ENCODE peak calls at places on chromosomes 5 and 9, in nine cellular contexts. E is body of pancreas, I is H9, O is colonic mucosa, M is GM23338, A is lower lobe of right lung, H is suprapubic skin, P is uterus, J is fibroblast of lung. F is an unnamed sample. For H3K4me1 and H3K27me3, the result is how much of the 10 kb centered on the place peaks cover.

GRCh38 chr9:114288233-114289051 is 34.5 kb upstream of the ORM1 start:
- DNase-seq in I (peak), P (peak), H (peak), E (peak), O (no peak), A (peak), J (peak), M (peak), F (peak)

GRCh38 chr5:4295663-4296339 is 700.2 kb downstream of the IRX1 start:
- DNase-seq in P (no peak), H (no peak), J (peak), E (no peak), M (peak), O (no peak), I (peak), A (no peak), F (peak)

GRCh38 chr5:140833993-140834392 is at the start of gene PCDHA7:
- DNase-seq in M (peak), P (no peak), I (no peak), O (no peak), E (no peak), J (peak), A (no peak), H (no peak), F (no peak)

GRCh38 chr5:132011561-132012384 is at the start of gene ACSL6:
- DNase-seq in J (no peak), O (peak), I (peak), M (peak), H (peak), P (no peak), A (peak), E (peak), F (peak)

GRCh38 chr9:34675874-34676273 is 13.4 kb upstream of the CCL27 start:
- DNase-seq in J (no peak), I (no peak), E (no peak), P (no peak), M (no peak), O (no peak), H (no peak), A (no peak), F (no peak)

GRCh38 chr5:155616779-155617392 is 603.3 kb downstream of the KIF4B start:
- DNase-seq in O (peak), I (peak), P (no peak), J (peak), A (no peak), H (no peak), M (peak), E (peak), F (peak)

GRCh38 chr9:120925535-120926396 is 830 bp downstream of the TRAF1 start:
- DNase-seq in A (no peak), M (no peak), O (no peak), H (no peak), E (no peak), J (peak), P (no peak), I (no peak), F (no peak)

GRCh38 chr9:120886490-120886967 is 9.5 kb upstream of the PHF19 start:
- DNase-seq in P (peak), M (no peak), J (peak), H (no peak), I (no peak), E (no peak), A (no peak), O (no peak), F (no peak)

GRCh38 chr9:76818271-76818670 is 54.0 kb downstream of the PCA3 start:
- DNase-seq in O (peak), P (peak), M (no peak), A (no peak), I (peak), H (peak), J (peak), E (peak), F (peak)

GRCh38 chr9:31253800-31254762 is 1130.4 kb upstream of the ACO1 start:
- DNase-seq in E (no peak), I (no peak), A (peak), O (no peak), M (no peak), H (no peak), P (no peak), J (no peak), F (no peak)

GRCh38 chr9:117763314-117763713 is 59.1 kb downstream of the TLR4 start:
- DNase-seq in E (no peak), J (peak), P (no peak), M (no peak), A (no peak), O (no peak), I (no peak), H (no peak), F (peak)

GRCh38 chr9:128607642-128608350 is 48.9 kb downstream of the DYNC2I2 start:
- DNase-seq in A (no peak), J (peak), I (no peak), H (no peak), E (peak), M (no peak), P (peak), O (no peak), F (no peak)

GRCh38 chr5:177554474-177555111 is at the start of gene FAM193B:
- DNase-seq in O (peak), E (peak), M (peak), I (peak), H (peak), P (peak), A (peak), J (peak), F (peak)

GRCh38 chr5:78504726-78505431 is 143.7 kb downstream of the LHFPL2 start:
- DNase-seq in E (peak), I (no peak), H (peak), O (peak), A (peak), P (peak), J (peak), M (no peak), F (peak)

GRCh38 chr5:163846512-163846911 is 341.1 kb downstream of the MAT2B start:
- DNase-seq in A (no peak), H (no peak), M (no peak), I (no peak), J (peak), E (no peak), P (no peak), O (no peak), F (no peak)

GRCh38 chr5:41790038-41790776 is 80.0 kb downstream of the OXCT1 start:
- DNase-seq in M (no peak), A (no peak), O (no peak), E (no peak), H (no peak), J (peak), I (no peak), P (no peak), F (no peak)

GRCh38 chr5:41796061-41796460 is 74.2 kb downstream of the OXCT1 start:
- DNase-seq in M (no peak), E (no peak), O (no peak), A (no peak), I (no peak), P (no peak), H (no peak), J (peak), F (no peak)

GRCh38 chr5:41794478-41794877 is 75.7 kb downstream of the OXCT1 start:
- DNase-seq in I (no peak), J (peak), O (no peak), P (no peak), A (no peak), H (no peak), M (no peak), E (no peak), F (no peak)

GRCh38 chr5:41795125-41795524 is 75.1 kb downstream of the OXCT1 start:
- DNase-seq in E (no peak), H (no peak), M (peak), P (no peak), J (no peak), O (no peak), I (no peak), A (no peak), F (no peak)

DNA sequence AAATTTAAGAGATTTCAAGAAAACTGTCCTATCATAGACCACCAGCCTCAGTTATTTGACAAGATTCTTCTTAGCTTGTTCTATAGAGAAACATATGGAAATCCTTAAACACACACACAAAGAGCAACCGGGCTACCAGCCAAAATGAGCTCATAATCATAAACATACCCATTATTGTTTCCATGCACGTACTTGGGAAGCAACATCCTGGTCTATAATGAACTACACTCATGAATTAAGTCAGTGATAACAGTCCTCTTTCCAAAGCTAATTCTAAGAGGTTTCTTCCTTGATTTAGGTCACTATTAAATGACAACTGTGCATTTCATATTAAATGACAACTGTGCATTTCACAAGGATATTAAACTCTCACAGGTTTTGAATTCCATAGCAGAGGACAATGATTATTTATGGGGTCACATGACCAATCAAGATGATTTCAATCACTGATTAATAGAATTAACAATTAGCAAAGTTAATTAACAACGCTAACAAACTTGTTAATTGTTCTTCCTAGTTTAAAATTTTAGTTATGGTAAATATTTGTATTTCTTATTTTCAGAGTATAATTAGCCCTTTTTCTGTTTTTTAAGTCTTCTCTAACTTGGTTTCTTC is 77.0 kb downstream of the OXCT1 start:
- DNase-seq in H (no peak), I (no peak), A (no peak), M (no peak), P (no peak), J (peak), E (no peak), O (no peak), F (no peak)
- H3K4me1 ChIP-seq in H (under half), I (under half), A (under half), M (under half), P (under half), J (under half), E (under half), O (under half), F (under half)

GRCh38 chr5:525164-525761 is 1.0 kb upstream of the SLC9A3 start:
- DNase-seq in J (no peak), H (no peak), O (no peak), E (no peak), I (no peak), P (no peak), A (peak), M (no peak), F (no peak)
- H3K27me3 ChIP-seq in J (half or more), H (half or more), O (half or more), E (under half), I (half or more), P (under half), A (half or more), M (half or more), F (half or more)

GRCh38 chr5:37841223-37841622 is 1.4 kb upstream of the GDNF start:
- DNase-seq in J (peak), H (no peak), M (no peak), O (no peak), P (no peak), E (no peak), A (no peak), I (no peak), F (no peak)

GRCh38 chr5:37842048-37842447 is 2.2 kb upstream of the GDNF start:
- DNase-seq in E (no peak), P (no peak), M (no peak), H (no peak), I (no peak), O (no peak), A (no peak), J (no peak), F (no peak)

GRCh38 chr5:37838933-37839341 is 904 bp downstream of the GDNF start:
- DNase-seq in A (no peak), E (no peak), P (no peak), M (peak), O (no peak), H (no peak), J (no peak), I (peak), F (peak)

GRCh38 chr5:37839441-37840035 is 303 bp downstream of the GDNF start:
- DNase-seq in E (peak), P (peak), M (peak), J (peak), H (peak), O (no peak), I (no peak), A (no peak), F (peak)

GRCh38 chr5:37840036-37840909 is at the start of gene GDNF:
- DNase-seq in E (peak), M (peak), A (no peak), O (peak), H (peak), I (peak), P (peak), J (peak), F (peak)
- TF ChIP-seq CTCF in E (peak), M (peak), A (no peak), O (no peak), H (no peak), I (peak), P (no peak), J (no peak), F (peak)

GRCh38 chr9:93134018-93134739 is at the start of gene NINJ1:
- DNase-seq in H (peak), P (peak), I (peak), J (peak), M (peak), O (peak), A (peak), E (peak), F (peak)
- H3K4me1 ChIP-seq in H (half or more), P (under half), I (under half), J (under half), M (under half), O (under half), A (half or more), E (half or more), F (under half)

GRCh38 chr5:1391691-1392090 is 46.8 kb upstream of the CLPTM1L start:
- DNase-seq in O (no peak), P (no peak), A (no peak), M (no peak), J (no peak), I (no peak), H (no peak), E (no peak), F (no peak)

GRCh38 chr5:1390861-1391600 is 46.1 kb upstream of the CLPTM1L start:
- DNase-seq in E (no peak), M (no peak), I (no peak), P (no peak), H (no peak), O (no peak), A (peak), J (no peak), F (no peak)

GRCh38 chr5:1388383-1388967 is 43.6 kb upstream of the CLPTM1L start:
- DNase-seq in M (no peak), E (no peak), O (no peak), J (no peak), P (no peak), I (no peak), H (no peak), A (no peak), F (no peak)

GRCh38 chr5:1392261-1392660 is 47.4 kb upstream of the CLPTM1L start:
- DNase-seq in M (no peak), I (no peak), H (no peak), J (no peak), E (no peak), P (no peak), A (peak), O (no peak), F (no peak)

GRCh38 chr5:1390333-1390732 is 45.4 kb upstream of the CLPTM1L start:
- DNase-seq in E (no peak), I (no peak), P (no peak), J (no peak), A (no peak), H (no peak), M (no peak), O (no peak), F (no peak)
- H3K27me3 ChIP-seq in E (under half), I (under half), P (under half), J (under half), A (under half), H (half or more), M (under half), O (under half), F (half or more)

GRCh38 chr5:159257629-159258283 is 5.3 kb upstream of the UBLCP1 start:
- DNase-seq in E (no peak), H (no peak), O (no peak), A (no peak), I (no peak), P (no peak), M (peak), J (no peak), F (no peak)

GRCh38 chr5:159262472-159262858 is 625 bp upstream of the UBLCP1 start:
- DNase-seq in A (no peak), P (no peak), I (no peak), E (no peak), O (peak), H (no peak), J (peak), M (peak), F (peak)

GRCh38 chr5:159257007-159257406 is 6.1 kb upstream of the UBLCP1 start:
- DNase-seq in A (no peak), P (no peak), M (no peak), J (no peak), I (no peak), H (no peak), E (no peak), O (no peak), F (no peak)

GRCh38 chr5:159262859-159263568 is at the start of gene UBLCP1:
- DNase-seq in E (peak), H (peak), I (peak), A (peak), P (peak), M (peak), J (peak), O (peak), F (peak)

GRCh38 chr5:159258361-159258760 is 4.7 kb upstream of the UBLCP1 start:
- DNase-seq in I (no peak), O (no peak), A (no peak), M (no peak), H (no peak), J (no peak), E (no peak), P (no peak), F (no peak)
- TF ChIP-seq CTCF in I (no peak), O (no peak), A (no peak), M (no peak), H (no peak), J (no peak), E (no peak), P (no peak), F (no peak)

DNA sequence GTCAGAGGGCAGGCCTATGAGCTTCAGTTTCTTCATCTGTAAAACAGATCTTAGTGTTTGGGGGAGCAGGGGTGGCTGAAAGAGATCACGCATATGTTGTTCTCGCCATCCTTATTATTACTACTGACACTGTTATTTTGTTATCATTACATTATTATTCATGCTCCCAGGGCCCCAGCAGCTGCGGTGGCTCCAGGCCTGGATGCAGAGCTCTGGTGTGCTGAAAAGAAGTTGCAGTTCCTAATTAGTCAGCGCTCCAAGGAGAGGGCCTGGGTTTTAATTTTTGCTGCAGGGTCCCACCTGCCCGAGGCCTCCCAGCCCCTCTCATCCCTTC is 19.5 kb downstream of the CXXC5 start:
- DNase-seq in M (no peak), O (no peak), A (no peak), I (no peak), H (no peak), P (no peak), J (peak), E (peak), F (no peak)
- H3K4me1 ChIP-seq in M (under half), O (under half), A (half or more), I (under half), H (half or more), P (under half), J (under half), E (half or more), F (under half)

DNA sequence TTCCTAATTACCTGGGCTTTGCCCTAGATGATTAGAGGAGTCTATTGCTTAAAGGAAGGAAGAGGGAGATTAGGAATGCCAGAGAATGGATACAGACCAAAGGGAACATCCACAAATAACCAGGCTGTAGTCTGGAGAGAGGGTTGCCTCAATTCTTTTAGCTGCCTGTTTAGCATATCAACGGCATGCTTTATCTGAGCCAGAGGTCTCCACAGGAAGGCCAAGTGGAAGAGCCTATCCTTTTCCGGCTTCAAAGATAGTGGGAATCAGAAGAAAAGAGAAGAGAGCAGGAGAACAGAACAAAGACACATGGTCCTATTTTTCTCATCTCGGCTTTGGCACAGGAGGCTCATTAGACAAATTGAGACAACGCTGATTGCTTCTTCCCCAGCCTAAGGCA is 142.4 kb downstream of the NMUR2 start:
- DNase-seq in P (no peak), J (no peak), E (no peak), I (peak), A (no peak), H (no peak), O (no peak), M (peak), F (peak)
- H3K27me3 ChIP-seq in P (under half), J (under half), E (under half), I (under half), A (under half), H (under half), O (under half), M (half or more), F (under half)